ENCODE peak calls at places on chromosomes 2 and 18, in five cellular contexts. V is T1000, M is GM23338, Q is HAP-1, Z is astrocyte of the spinal cord. X is an unnamed sample.

GRCh38 chr2:60674524-60675165 is 81.4 kb upstream of the PAPOLG start:
- DNase-seq in V (peak), M (peak), Q (peak), Z (peak), X (peak)

GRCh38 chr2:135037831-135038230 is 9.4 kb downstream of the MAP3K19 start:
- DNase-seq in V (no peak), M (no peak), Q (no peak), Z (no peak), X (no peak)

GRCh38 chr2:191347881-191348280 is 102.7 kb downstream of the MYO1B start:
- DNase-seq in V (no peak), M (no peak), Q (no peak), Z (peak), X (no peak)

GRCh38 chr2:201135396-201135795 is 19.4 kb downstream of the CFLAR start:
- DNase-seq in V (no peak), M (no peak), Q (no peak), Z (no peak), X (no peak)

GRCh38 chr2:54671010-54671409 is 52.5 kb upstream of the EML6 start:
- DNase-seq in V (no peak), M (no peak), Q (no peak), Z (no peak), X (no peak)

GRCh38 chr18:9516437-9517064 is 41.2 kb downstream of the RALBP1 start:
- DNase-seq in V (no peak), M (peak), Q (peak), Z (peak), X (no peak)

GRCh38 chr2:64581018-64581417 is 56.9 kb downstream of the AFTPH start:
- DNase-seq in V (no peak), M (no peak), Q (no peak), Z (no peak), X (no peak)

GRCh38 chr2:28620371-28620793 is 124.5 kb downstream of the PLB1 start:
- DNase-seq in V (no peak), M (no peak), Q (no peak), Z (no peak), X (no peak)

GRCh38 chr2:236572482-236572881 is 2.9 kb downstream of the ACKR3 start:
- DNase-seq in V (no peak), M (peak), Q (no peak), Z (no peak), X (peak)

GRCh38 chr2:17262854-17263253 is 255.4 kb downstream of the RAD51AP2 start:
- DNase-seq in V (no peak), M (no peak), Q (no peak), Z (no peak), X (no peak)

GRCh38 chr2:55111230-55111569 is 60.9 kb upstream of the RTN4 start:
- DNase-seq in V (no peak), M (no peak), Q (no peak), Z (no peak), X (no peak)

GRCh38 chr2:88128654-88129312 is 921 bp upstream of the FABP1 start:
- DNase-seq in V (no peak), M (no peak), Q (no peak), Z (no peak), X (no peak)

GRCh38 chr2:229731916-229732315 is 17.6 kb upstream of the DNER start:
- DNase-seq in V (no peak), M (no peak), Q (no peak), Z (peak), X (no peak)

GRCh38 chr2:32838418-32838817 is 108.3 kb upstream of the LTBP1 start:
- DNase-seq in V (no peak), M (no peak), Q (no peak), Z (no peak), X (no peak)

GRCh38 chr2:219524817-219525216 is 10.5 kb downstream of the ASIC4 start:
- DNase-seq in V (no peak), M (no peak), Q (no peak), Z (no peak), X (no peak)

X was measured in endodermal cell.